ENCODE peak calls at places on chromosomes 6 and 20, in six cellular contexts. I, L, G, K, C and O are unnamed samples.
A peak's percentile ranks its signal among the peaks of the same experiment; 100 is the strongest.

GRCh38 chr6:155116571-155116910 is 121.4 kb downstream of the TIAM2 start:
- DNase-seq in I (no peak), L (no peak), G (no peak), K (no peak), C (no peak), O (no peak)

GRCh38 chr6:73985891-73986290 is 289.9 kb downstream of the CD109 start:
- DNase-seq in I (no peak), L (peak; percentile 43), G (no peak), K (no peak), C (no peak), O (no peak)

GRCh38 chr6:90000864-90001731 is 106.8 kb downstream of the GJA10 start:
- DNase-seq in I (no peak), L (no peak), G (no peak), K (no peak), C (no peak), O (no peak)

GRCh38 chr20:50788045-50788867 is 6.6 kb upstream of the BCAS4 start:
- DNase-seq in I (no peak), L (no peak), G (no peak), K (no peak), C (peak; percentile 81), O (no peak)

GRCh38 chr6:84466521-84466920 is 239.1 kb upstream of the CEP162 start:
- DNase-seq in I (no peak), L (peak; percentile 6), G (no peak), K (no peak), C (no peak), O (no peak)

GRCh38 chr20:34301587-34302311 is 1.4 kb downstream of the AHCY start:
- DNase-seq in I (no peak), L (no peak), G (no peak), K (no peak), C (no peak), O (no peak)

GRCh38 chr6:116106146-116106545 is 5.5 kb downstream of the NT5DC1 start:
- DNase-seq in I (no peak), L (no peak), G (no peak), K (no peak), C (no peak), O (no peak)

GRCh38 chr6:151891524-151891923 is 84.0 kb downstream of the ESR1 start:
- DNase-seq in I (no peak), L (no peak), G (no peak), K (no peak), C (no peak), O (no peak)

GRCh38 chr6:49653942-49654341 is 17.3 kb upstream of the RHAG start:
- DNase-seq in I (no peak), L (no peak), G (no peak), K (no peak), C (no peak), O (no peak)

DNA sequence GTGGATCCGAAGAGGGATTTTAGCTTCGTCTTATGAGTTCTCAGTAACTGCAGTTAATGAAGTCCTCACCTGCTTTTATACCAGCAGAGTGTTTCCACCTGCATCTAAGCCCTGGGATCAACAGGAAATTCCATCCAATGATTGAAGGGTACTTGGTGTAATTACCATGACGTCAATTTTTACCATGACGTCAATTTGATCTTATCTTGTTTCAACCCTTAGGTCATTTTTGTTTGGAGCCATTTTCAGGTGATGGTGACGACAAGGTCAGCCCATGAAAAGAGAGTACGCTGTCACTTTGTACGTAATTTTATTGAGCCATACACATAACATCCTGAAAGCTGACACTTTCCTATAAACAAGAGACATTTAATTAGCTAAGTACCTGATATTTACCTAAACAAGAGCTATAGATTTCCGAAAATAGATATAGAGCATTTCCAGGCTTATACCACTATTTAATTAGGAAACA is at the start of gene CGA:
- DNase-seq in I (no peak), L (no peak), G (no peak), K (no peak), C (no peak), O (no peak)
- H3K4me1 ChIP-seq in I (peaks cover 7% of the 10 kb centered on the region), L (peaks cover 5% of the 10 kb centered on the region), G (no peaks in the 10 kb centered on the region), K (no peaks in the 10 kb centered on the region), C (no peaks in the 10 kb centered on the region), O (no peaks in the 10 kb centered on the region)

GRCh38 chr20:1225263-1225728 is 548 bp upstream of the RAD21L1 start:
- DNase-seq in I (no peak), L (peak; percentile 91), G (peak; percentile 75), K (no peak), C (no peak), O (no peak)
- H3K4me3 ChIP-seq in I (no peak overlapping the region), L (peak overlapping the region; percentile 61), G (peak overlapping the region; percentile 67), K (peak overlapping the region; percentile 62), C (peak overlapping the region; percentile 49), O (no peak overlapping the region)

GRCh38 chr20:48404598-48404997 is 423.2 kb downstream of the PREX1 start:
- DNase-seq in I (no peak), L (peak; percentile 36), G (no peak), K (no peak), C (no peak), O (no peak)
- TF ChIP-seq CTCF in I (peak; percentile 8), L (peak; percentile 45), G (no peak), K (no peak), C (no peak), O (no peak)

DNA sequence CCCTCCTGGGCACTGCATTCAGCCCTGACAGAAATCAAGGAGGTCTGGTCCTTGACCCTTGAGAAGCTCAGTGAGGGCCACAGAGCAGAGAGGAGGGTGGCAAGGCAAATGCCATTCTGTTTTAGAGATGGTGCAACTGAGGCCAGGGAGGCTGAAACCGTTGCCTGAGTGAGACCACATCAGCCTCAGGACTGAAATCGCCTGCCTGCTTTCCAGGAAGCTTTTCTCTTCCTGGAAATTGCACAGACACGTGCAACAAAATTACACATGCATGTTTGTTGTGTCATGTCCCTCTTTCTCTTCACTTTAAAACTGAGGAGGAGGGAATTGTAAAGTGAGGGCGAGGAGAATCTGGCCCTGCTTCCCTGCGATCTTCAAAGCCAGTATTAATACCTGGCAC is 113.7 kb upstream of the PDE10A start:
- DNase-seq in I (no peak), L (no peak), G (no peak), K (no peak), C (no peak), O (no peak)
- H3K4me1 ChIP-seq in I (no peaks in the 10 kb centered on the region), L (peaks cover 17% of the 10 kb centered on the region), G (peaks cover 4% of the 10 kb centered on the region), K (no peaks in the 10 kb centered on the region), C (no peaks in the 10 kb centered on the region), O (no peaks in the 10 kb centered on the region)

GRCh38 chr6:150418825-150419594 is 50.2 kb downstream of the IYD start:
- DNase-seq in I (peak; percentile 84), L (peak; percentile 84), G (peak; percentile 75), K (no peak), C (no peak), O (peak; percentile 74)

GRCh38 chr6:150420428-150420827 is 51.6 kb downstream of the IYD start:
- DNase-seq in I (no peak), L (no peak), G (no peak), K (no peak), C (no peak), O (no peak)

GRCh38 chr6:150416120-150416519 is 47.3 kb downstream of the IYD start:
- DNase-seq in I (no peak), L (no peak), G (no peak), K (no peak), C (no peak), O (no peak)

GRCh38 chr6:150417247-150417646 is 48.4 kb downstream of the IYD start:
- DNase-seq in I (no peak), L (no peak), G (no peak), K (no peak), C (no peak), O (no peak)

GRCh38 chr6:150417899-150418824 is 49.4 kb downstream of the IYD start:
- DNase-seq in I (no peak), L (peak; percentile 78), G (no peak), K (no peak), C (peak; percentile 80), O (peak; percentile 29)
- H3K4me3 ChIP-seq in I (no peak overlapping the region), L (no peak overlapping the region), G (no peak overlapping the region), K (peak overlapping the region; percentile 75), C (peak overlapping the region; percentile 16), O (peak overlapping the region; percentile 16)